ENCODE peak calls at places on chromosomes 13 and 19, in ten cellular contexts. W is breast epithelium, D is H1, F is spleen, M is stomach, B is upper lobe of left lung, G is transverse colon, K is suprapubic skin, L is SK-N-SH, Z is prostate gland. O is an unnamed sample. For H3K4me1, the result is how much of the 10 kb centered on the place peaks cover.

GRCh38 chr13:109720758-109721184 is 65.6 kb downstream of the IRS2 start:
- DNase-seq in W (no peak), D (no peak), F (no peak), M (peak), B (no peak), G (no peak), K (no peak), L (no peak), Z (no peak), O (no peak)

GRCh38 chr13:86731987-86732386 is 932.8 kb upstream of the SLITRK6 start:
- DNase-seq in W (no peak), D (no peak), F (no peak), M (no peak), B (no peak), G (no peak), K (no peak), L (no peak), Z (no peak), O (no peak)

GRCh38 chr13:29786698-29787097 is 63.7 kb downstream of the UBL3 start:
- DNase-seq in W (no peak), D (no peak), F (no peak), M (no peak), B (no peak), G (no peak), K (no peak), L (no peak), Z (no peak), O (no peak)

GRCh38 chr13:59120297-59120843 is 1043.4 kb downstream of the DIAPH3 start:
- DNase-seq in W (no peak), D (no peak), F (no peak), M (no peak), B (no peak), G (no peak), K (no peak), L (no peak), Z (no peak), O (no peak)

GRCh38 chr13:50016421-50016820 is 1.2 kb downstream of the KCNRG start:
- DNase-seq in W (no peak), D (no peak), F (no peak), M (no peak), B (no peak), G (no peak), K (no peak), L (no peak), Z (no peak), O (no peak)

GRCh38 chr13:65964672-65965071 is 1265.5 kb downstream of the PCDH9 start:
- DNase-seq in W (no peak), D (no peak), F (no peak), M (no peak), B (no peak), G (no peak), K (no peak), L (no peak), Z (no peak), O (no peak)

GRCh38 chr13:43305416-43305815 is 282.0 kb downstream of the DNAJC15 start:
- DNase-seq in W (no peak), D (no peak), F (no peak), M (no peak), B (no peak), G (no peak), K (no peak), L (no peak), Z (no peak), O (no peak)

GRCh38 chr19:4338441-4339350 is at the start of gene STAP2:
- DNase-seq in W (peak), D (peak), F (no peak), M (peak), B (peak), G (peak), K (no peak), L (no peak), Z (peak), O (peak)

GRCh38 chr13:75101997-75102720 is 379.8 kb downstream of the TBC1D4 start:
- DNase-seq in W (no peak), D (no peak), F (no peak), M (no peak), B (no peak), G (no peak), K (no peak), L (no peak), Z (no peak), O (peak)

GRCh38 chr19:49690073-49690655 is 752 bp upstream of the CPT1C start:
- DNase-seq in W (no peak), D (no peak), F (no peak), M (no peak), B (no peak), G (no peak), K (peak), L (no peak), Z (no peak), O (peak)

GRCh38 chr13:50125306-50125555 is 110.0 kb downstream of the KCNRG start:
- DNase-seq in W (no peak), D (no peak), F (no peak), M (no peak), B (no peak), G (no peak), K (no peak), L (no peak), Z (no peak), O (no peak)

GRCh38 chr19:44003461-44004134 is 841 bp downstream of the ZNF230 start:
- DNase-seq in W (no peak), D (peak), F (peak), M (no peak), B (no peak), G (peak), K (no peak), L (no peak), Z (no peak), O (peak)

GRCh38 chr13:27106144-27106543 is 65.5 kb downstream of the USP12 start:
- DNase-seq in W (no peak), D (no peak), F (no peak), M (no peak), B (no peak), G (no peak), K (no peak), L (no peak), Z (no peak), O (no peak)

GRCh38 chr13:27101847-27102246 is 69.8 kb downstream of the USP12 start:
- DNase-seq in W (no peak), D (no peak), F (no peak), M (no peak), B (no peak), G (no peak), K (no peak), L (no peak), Z (no peak), O (no peak)

GRCh38 chr13:27101289-27101688 is 70.3 kb downstream of the USP12 start:
- DNase-seq in W (no peak), D (no peak), F (no peak), M (no peak), B (no peak), G (no peak), K (no peak), L (no peak), Z (no peak), O (no peak)

GRCh38 chr13:27110056-27110746 is 61.4 kb downstream of the USP12 start:
- DNase-seq in W (no peak), D (no peak), F (no peak), M (no peak), B (no peak), G (no peak), K (no peak), L (no peak), Z (no peak), O (no peak)

GRCh38 chr13:27104606-27105005 is 67.0 kb downstream of the USP12 start:
- DNase-seq in W (no peak), D (no peak), F (no peak), M (no peak), B (no peak), G (no peak), K (no peak), L (no peak), Z (no peak), O (no peak)
- H3K27ac ChIP-seq in W (no peak), D (no peak), F (no peak), M (no peak), B (no peak), G (no peak), K (no peak), L (no peak), Z (no peak), O (no peak)

DNA sequence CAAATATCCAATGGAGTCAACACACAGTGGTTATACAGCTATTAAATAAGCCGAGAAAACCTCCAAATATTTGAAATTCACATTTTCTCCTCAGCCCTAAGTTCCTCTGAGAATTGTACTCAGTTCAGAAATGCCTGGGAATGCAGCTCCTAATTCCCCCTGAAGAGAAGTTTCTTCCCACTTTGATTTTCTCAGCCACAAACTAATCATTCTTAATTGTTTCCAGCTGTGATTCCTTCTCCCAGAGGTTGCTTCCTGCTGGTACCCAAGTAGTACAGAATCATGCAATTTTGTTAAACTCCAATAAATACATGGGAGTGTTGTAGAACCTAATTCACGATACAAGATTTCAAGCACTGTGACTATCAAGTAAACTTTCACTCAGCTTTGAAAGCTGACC is 246.1 kb upstream of the MIR17HG start:
- DNase-seq in W (no peak), D (no peak), F (no peak), M (no peak), B (no peak), G (no peak), K (no peak), L (peak), Z (no peak), O (peak)
- TF ChIP-seq POLR2AphosphoS5 in W (no peak), D (no peak), F (no peak), M (no peak), B (no peak), G (no peak), K (no peak), L (no peak), Z (no peak), O (no peak)

DNA sequence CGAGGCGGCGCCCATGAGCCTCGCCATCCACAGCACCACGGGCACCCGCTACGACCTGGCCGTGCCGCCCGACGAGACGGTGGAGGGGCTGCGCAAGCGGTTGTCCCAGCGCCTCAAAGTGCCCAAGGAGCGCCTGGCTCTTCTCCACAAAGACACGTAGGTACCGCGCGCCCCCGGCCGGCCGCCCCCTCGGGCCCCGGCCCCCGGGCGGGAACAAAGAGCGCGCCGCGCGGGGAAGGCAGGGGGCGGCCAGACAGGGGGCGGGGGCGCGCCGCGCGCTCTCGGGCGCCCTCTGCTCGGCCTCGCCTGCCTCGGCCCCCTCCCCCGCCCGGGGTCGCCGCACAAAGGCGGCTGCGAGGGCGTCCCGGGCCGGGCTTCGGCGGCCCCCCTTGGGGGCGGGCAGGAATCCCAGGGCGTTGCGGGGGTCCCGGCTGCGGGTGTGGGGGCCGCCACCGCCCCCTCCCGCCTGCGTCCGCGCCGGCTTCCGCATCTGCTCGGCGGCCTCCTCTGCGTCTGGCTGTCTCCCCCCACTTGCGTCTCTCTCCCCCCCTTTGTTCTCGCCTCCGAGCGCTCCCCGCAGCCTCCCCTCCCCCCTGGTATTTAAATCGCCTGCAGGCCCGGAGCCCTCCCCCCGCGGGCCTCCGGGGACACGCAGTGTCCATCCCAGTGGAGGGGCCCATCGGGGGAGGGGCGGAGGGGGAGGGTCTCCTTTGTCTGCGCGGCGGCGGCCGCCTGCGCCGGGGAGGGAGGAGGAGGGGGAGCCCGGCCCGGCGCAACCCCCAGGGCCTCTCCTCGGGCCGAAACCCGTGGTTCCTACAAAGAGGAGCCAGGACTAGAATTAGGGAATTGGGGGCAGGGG is 2.2 kb downstream of the MIDN start:
- DNase-seq in W (no peak), D (no peak), F (peak), M (no peak), B (peak), G (peak), K (no peak), L (peak), Z (peak), O (peak)
- H3K4me1 ChIP-seq in W (under half), D (under half), F (half or more), M (half or more), B (half or more), G (half or more), K (half or more), L (under half), Z (under half), O (under half)

DNA sequence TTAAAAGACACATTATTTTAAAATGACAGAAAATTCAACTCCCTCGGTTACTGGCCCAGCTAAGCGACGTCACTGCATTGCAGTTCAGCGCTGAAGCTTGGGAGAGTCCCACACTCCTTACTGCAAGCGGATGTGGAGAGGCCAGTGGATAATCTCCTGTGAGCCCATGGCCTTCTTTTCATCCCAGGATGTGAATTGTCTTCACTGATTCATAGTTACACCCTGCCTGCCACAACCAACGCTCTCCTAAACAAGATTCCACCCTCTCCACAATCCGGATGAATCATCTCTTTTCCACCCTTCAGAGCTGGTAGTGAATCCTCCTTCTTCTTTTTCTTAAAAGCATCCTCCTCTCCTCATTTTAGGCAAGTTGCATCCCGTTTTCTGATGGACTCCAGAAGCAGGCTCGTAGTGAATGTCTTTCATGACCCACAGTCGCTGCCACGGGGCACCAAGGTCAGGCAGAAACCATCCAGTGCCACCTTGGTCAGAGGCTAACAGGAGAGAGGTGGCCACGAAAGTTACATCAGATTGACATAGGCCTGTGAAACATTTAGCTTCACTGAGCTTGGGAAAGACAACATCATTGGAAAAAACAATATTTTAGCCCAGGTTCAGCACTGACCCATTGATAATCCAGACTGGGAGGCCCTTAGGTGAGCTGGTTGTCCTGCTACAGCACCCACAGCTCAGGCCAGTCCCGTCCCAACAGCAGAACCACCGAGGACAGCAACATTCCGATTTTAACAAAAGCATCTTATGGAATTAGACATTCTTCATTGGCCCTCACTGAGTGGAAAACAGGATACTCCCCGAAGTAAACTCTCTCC is 2.0 kb downstream of the GJB2 start:
- DNase-seq in W (no peak), D (no peak), F (no peak), M (no peak), B (no peak), G (no peak), K (no peak), L (no peak), Z (no peak), O (no peak)
- H3K27ac ChIP-seq in W (no peak), D (no peak), F (no peak), M (no peak), B (no peak), G (peak), K (peak), L (no peak), Z (no peak), O (no peak)

GRCh38 chr19:32406161-32407003 is 812 bp downstream of the DPY19L3 start:
- DNase-seq in W (no peak), D (no peak), F (no peak), M (no peak), B (peak), G (no peak), K (no peak), L (peak), Z (peak), O (peak)
- TF ChIP-seq POLR2AphosphoS5 in W (no peak), D (no peak), F (no peak), M (no peak), B (peak), G (no peak), K (no peak), L (no peak), Z (no peak), O (no peak)

GRCh38 chr19:46392837-46393236 is 20.5 kb downstream of the CCDC8 start:
- DNase-seq in W (no peak), D (no peak), F (no peak), M (no peak), B (no peak), G (no peak), K (no peak), L (no peak), Z (no peak), O (no peak)
- H3K4me1 ChIP-seq in W (under half), D (under half), F (under half), M (under half), B (under half), G (under half), K (under half), L (under half), Z (under half), O (under half)

DNA sequence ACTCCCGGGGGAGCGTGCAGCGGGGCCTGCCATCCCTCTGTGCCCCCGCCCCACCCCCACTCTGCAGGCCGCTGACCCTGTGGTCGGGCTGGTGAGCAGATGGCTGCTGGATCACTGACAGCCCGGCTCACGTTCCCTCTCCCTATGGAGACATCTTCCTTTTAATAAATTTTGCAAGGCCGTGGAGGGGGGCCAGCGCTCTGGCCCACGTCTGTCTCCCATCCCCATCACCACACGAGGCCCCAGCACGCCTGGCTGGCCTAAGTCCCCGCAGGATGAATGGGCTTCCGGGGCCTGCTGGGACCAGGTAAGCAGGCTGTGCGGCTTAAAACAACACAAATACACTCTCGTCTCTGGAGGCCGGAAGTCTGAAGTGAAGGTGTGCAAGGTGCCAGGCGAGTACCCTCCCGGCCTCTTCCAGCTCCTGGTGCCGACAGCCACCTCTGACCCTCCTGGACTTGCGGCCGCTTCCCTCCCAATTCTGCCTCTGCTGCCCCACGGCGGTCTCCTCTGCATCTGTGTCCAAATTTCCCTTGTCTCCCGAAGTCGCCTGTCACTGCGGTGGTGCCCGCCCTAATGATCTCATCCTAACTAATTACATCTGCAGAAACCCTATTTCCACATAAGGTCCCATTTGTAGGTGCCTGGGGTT is 8.3 kb upstream of the PTBP1 start:
- DNase-seq in W (no peak), D (peak), F (no peak), M (no peak), B (peak), G (no peak), K (no peak), L (peak), Z (no peak), O (peak)
- H3K27ac ChIP-seq in W (no peak), D (peak), F (peak), M (peak), B (peak), G (peak), K (peak), L (no peak), Z (no peak), O (peak)

O was measured in GM23338.